ENCODE peak calls at places on chromosomes 12 and 14, in nine cellular contexts. One of them, this sample, is unnamed.

GRCh38 chr14:32711103-32711680 is 227.5 kb upstream of the NPAS3 start:
- DNase-seq in astrocyte: peak
- DNase-seq in CD8-positive, alpha-beta T cell: no peak
- DNase-seq in thyroid gland: peak
- DNase-seq in BJ: no peak
- DNase-seq in GM12865: peak
- DNase-seq in retinal pigment epithelial cell: no peak
- DNase-seq in tibial artery: no peak
- DNase-seq in ovary: no peak
- DNase-seq in this sample: no peak

GRCh38 chr12:119758695-119759094 is 90.8 kb downstream of the PRKAB1 start:
- DNase-seq in astrocyte: no peak
- DNase-seq in CD8-positive, alpha-beta T cell: no peak
- DNase-seq in thyroid gland: no peak
- DNase-seq in BJ: no peak
- DNase-seq in GM12865: no peak
- DNase-seq in retinal pigment epithelial cell: no peak
- DNase-seq in tibial artery: no peak
- DNase-seq in ovary: no peak
- DNase-seq in this sample: no peak

GRCh38 chr14:68977741-68978549 is 1.2 kb downstream of the ACTN1 start:
- DNase-seq in astrocyte: peak
- DNase-seq in CD8-positive, alpha-beta T cell: peak
- DNase-seq in thyroid gland: peak
- DNase-seq in BJ: no peak
- DNase-seq in GM12865: peak
- DNase-seq in retinal pigment epithelial cell: no peak
- DNase-seq in tibial artery: peak
- DNase-seq in ovary: peak
- DNase-seq in this sample: peak

GRCh38 chr14:21025374-21026151 is 702 bp upstream of the NDRG2 start:
- DNase-seq in astrocyte: no peak
- DNase-seq in CD8-positive, alpha-beta T cell: no peak
- DNase-seq in thyroid gland: peak
- DNase-seq in BJ: no peak
- DNase-seq in GM12865: no peak
- DNase-seq in retinal pigment epithelial cell: no peak
- DNase-seq in tibial artery: peak
- DNase-seq in ovary: peak
- DNase-seq in this sample: no peak

GRCh38 chr12:92505373-92506340 is 197.1 kb upstream of the PLEKHG7 start:
- DNase-seq in astrocyte: peak
- DNase-seq in CD8-positive, alpha-beta T cell: peak
- DNase-seq in thyroid gland: peak
- DNase-seq in BJ: no peak
- DNase-seq in GM12865: peak
- DNase-seq in retinal pigment epithelial cell: no peak
- DNase-seq in tibial artery: peak
- DNase-seq in ovary: peak
- DNase-seq in this sample: peak

GRCh38 chr12:120125792-120126634 is 9.5 kb upstream of the RAB35 start:
- DNase-seq in astrocyte: no peak
- DNase-seq in CD8-positive, alpha-beta T cell: no peak
- DNase-seq in thyroid gland: no peak
- DNase-seq in BJ: no peak
- DNase-seq in GM12865: no peak
- DNase-seq in retinal pigment epithelial cell: no peak
- DNase-seq in tibial artery: no peak
- DNase-seq in ovary: no peak
- DNase-seq in this sample: no peak

GRCh38 chr12:129665414-129665813 is 238.4 kb downstream of the TMEM132D start:
- DNase-seq in astrocyte: no peak
- DNase-seq in CD8-positive, alpha-beta T cell: no peak
- DNase-seq in thyroid gland: no peak
- DNase-seq in BJ: no peak
- DNase-seq in GM12865: no peak
- DNase-seq in retinal pigment epithelial cell: no peak
- DNase-seq in tibial artery: no peak
- DNase-seq in ovary: no peak
- DNase-seq in this sample: no peak

GRCh38 chr14:33611405-33612183 is 339.3 kb downstream of the EGLN3 start:
- DNase-seq in astrocyte: peak
- DNase-seq in CD8-positive, alpha-beta T cell: no peak
- DNase-seq in thyroid gland: no peak
- DNase-seq in BJ: no peak
- DNase-seq in GM12865: no peak
- DNase-seq in retinal pigment epithelial cell: peak
- DNase-seq in tibial artery: no peak
- DNase-seq in ovary: no peak
- DNase-seq in this sample: no peak

GRCh38 chr14:74400328-74400727 is 25.7 kb downstream of the SYNDIG1L start:
- DNase-seq in astrocyte: no peak
- DNase-seq in CD8-positive, alpha-beta T cell: no peak
- DNase-seq in thyroid gland: no peak
- DNase-seq in BJ: no peak
- DNase-seq in GM12865: no peak
- DNase-seq in retinal pigment epithelial cell: no peak
- DNase-seq in tibial artery: peak
- DNase-seq in ovary: no peak
- DNase-seq in this sample: no peak

GRCh38 chr14:23441076-23441475 is 5.6 kb upstream of the MYH7 start:
- DNase-seq in astrocyte: no peak
- DNase-seq in CD8-positive, alpha-beta T cell: no peak
- DNase-seq in thyroid gland: no peak
- DNase-seq in BJ: no peak
- DNase-seq in GM12865: no peak
- DNase-seq in retinal pigment epithelial cell: no peak
- DNase-seq in tibial artery: no peak
- DNase-seq in ovary: no peak
- DNase-seq in this sample: no peak

GRCh38 chr12:12415886-12416285 is 59.0 kb downstream of the BORCS5 start:
- DNase-seq in astrocyte: no peak
- DNase-seq in CD8-positive, alpha-beta T cell: no peak
- DNase-seq in thyroid gland: no peak
- DNase-seq in BJ: no peak
- DNase-seq in GM12865: no peak
- DNase-seq in retinal pigment epithelial cell: no peak
- DNase-seq in tibial artery: no peak
- DNase-seq in ovary: no peak
- DNase-seq in this sample: no peak

GRCh38 chr14:21097616-21098133 is 780 bp downstream of the ZNF219 start:
- DNase-seq in astrocyte: no peak
- DNase-seq in CD8-positive, alpha-beta T cell: no peak
- DNase-seq in thyroid gland: peak
- DNase-seq in BJ: no peak
- DNase-seq in GM12865: no peak
- DNase-seq in retinal pigment epithelial cell: no peak
- DNase-seq in tibial artery: peak
- DNase-seq in ovary: peak
- DNase-seq in this sample: no peak

GRCh38 chr12:8629486-8630033 is 16.9 kb upstream of the AICDA start:
- DNase-seq in astrocyte: peak
- DNase-seq in CD8-positive, alpha-beta T cell: no peak
- DNase-seq in thyroid gland: no peak
- DNase-seq in BJ: peak
- DNase-seq in GM12865: peak
- DNase-seq in retinal pigment epithelial cell: no peak
- DNase-seq in tibial artery: no peak
- DNase-seq in ovary: no peak
- DNase-seq in this sample: no peak

GRCh38 chr14:101441710-101442109 is 119.6 kb upstream of the DIO3 start:
- DNase-seq in astrocyte: no peak
- DNase-seq in CD8-positive, alpha-beta T cell: no peak
- DNase-seq in thyroid gland: no peak
- DNase-seq in BJ: no peak
- DNase-seq in GM12865: no peak
- DNase-seq in retinal pigment epithelial cell: no peak
- DNase-seq in tibial artery: no peak
- DNase-seq in ovary: no peak
- DNase-seq in this sample: no peak

GRCh38 chr14:95196268-95196667 is 38.9 kb upstream of the DICER1 start:
- DNase-seq in astrocyte: no peak
- DNase-seq in CD8-positive, alpha-beta T cell: no peak
- DNase-seq in thyroid gland: no peak
- DNase-seq in BJ: no peak
- DNase-seq in GM12865: peak
- DNase-seq in retinal pigment epithelial cell: no peak
- DNase-seq in tibial artery: no peak
- DNase-seq in ovary: no peak
- DNase-seq in this sample: no peak

GRCh38 chr14:80974338-80975078 is 19.1 kb downstream of the TSHR start:
- DNase-seq in astrocyte: peak
- DNase-seq in CD8-positive, alpha-beta T cell: no peak
- DNase-seq in thyroid gland: no peak
- DNase-seq in BJ: no peak
- DNase-seq in GM12865: no peak
- DNase-seq in retinal pigment epithelial cell: no peak
- DNase-seq in tibial artery: no peak
- DNase-seq in ovary: no peak
- DNase-seq in this sample: no peak

GRCh38 chr14:76776306-76777251 is 15.3 kb downstream of the VASH1 start:
- DNase-seq in astrocyte: no peak
- DNase-seq in CD8-positive, alpha-beta T cell: no peak
- DNase-seq in thyroid gland: no peak
- DNase-seq in BJ: no peak
- DNase-seq in GM12865: no peak
- DNase-seq in retinal pigment epithelial cell: no peak
- DNase-seq in tibial artery: peak
- DNase-seq in ovary: no peak
- DNase-seq in this sample: peak
- TF ChIP-seq CTCF in astrocyte: no peak
- TF ChIP-seq CTCF in CD8-positive, alpha-beta T cell: no peak
- TF ChIP-seq CTCF in thyroid gland: no peak
- TF ChIP-seq CTCF in BJ: no peak
- TF ChIP-seq CTCF in GM12865: peak
- TF ChIP-seq CTCF in retinal pigment epithelial cell: no peak
- TF ChIP-seq CTCF in tibial artery: no peak
- TF ChIP-seq CTCF in ovary: no peak
- TF ChIP-seq CTCF in this sample: no peak

DNA sequence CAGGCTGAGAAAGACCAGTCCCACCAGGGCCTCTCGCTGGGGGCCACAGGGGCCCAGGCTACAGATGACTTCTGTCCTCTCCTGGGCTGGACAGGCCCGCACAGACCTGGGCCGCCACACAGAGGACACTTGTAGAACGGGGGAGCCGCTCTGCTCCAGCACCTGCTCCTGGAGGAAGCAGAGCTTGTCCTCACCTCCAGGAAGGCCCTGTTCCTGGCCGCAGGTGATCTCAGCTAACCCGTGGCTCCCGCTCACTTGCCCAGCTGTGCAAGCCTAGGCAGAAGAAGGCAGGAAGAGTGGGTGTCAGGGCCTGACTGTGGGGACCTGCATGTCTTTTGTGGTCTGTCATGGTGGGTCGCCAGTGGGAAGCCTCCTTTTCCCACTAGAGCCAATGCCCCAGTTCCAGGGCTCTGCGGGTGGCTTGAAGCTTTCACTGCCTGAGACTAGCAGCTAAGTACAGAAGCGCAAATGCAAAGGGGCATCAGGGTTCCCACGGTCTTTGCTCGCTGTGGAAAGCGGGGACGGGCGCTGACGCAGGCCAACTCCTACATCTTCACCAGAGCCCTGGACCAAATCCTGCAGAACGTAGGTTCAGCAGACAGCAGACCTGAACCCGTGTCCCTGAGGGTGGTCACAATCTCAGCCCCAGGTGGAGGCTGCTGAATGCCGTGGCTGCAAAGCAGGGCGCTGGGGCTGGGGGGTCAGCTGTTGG is 8.8 kb upstream of the CEP170B start:
- DNase-seq in astrocyte: no peak
- DNase-seq in CD8-positive, alpha-beta T cell: no peak
- DNase-seq in thyroid gland: no peak
- DNase-seq in BJ: no peak
- DNase-seq in GM12865: no peak
- DNase-seq in retinal pigment epithelial cell: no peak
- DNase-seq in tibial artery: peak
- DNase-seq in ovary: no peak
- DNase-seq in this sample: no peak
- H3K4me3 ChIP-seq in astrocyte: no peak
- H3K4me3 ChIP-seq in CD8-positive, alpha-beta T cell: no peak
- H3K4me3 ChIP-seq in thyroid gland: no peak
- H3K4me3 ChIP-seq in BJ: no peak
- H3K4me3 ChIP-seq in GM12865: no peak
- H3K4me3 ChIP-seq in retinal pigment epithelial cell: no peak
- H3K4me3 ChIP-seq in tibial artery: no peak
- H3K4me3 ChIP-seq in ovary: no peak
- H3K4me3 ChIP-seq in this sample: no peak

DNA sequence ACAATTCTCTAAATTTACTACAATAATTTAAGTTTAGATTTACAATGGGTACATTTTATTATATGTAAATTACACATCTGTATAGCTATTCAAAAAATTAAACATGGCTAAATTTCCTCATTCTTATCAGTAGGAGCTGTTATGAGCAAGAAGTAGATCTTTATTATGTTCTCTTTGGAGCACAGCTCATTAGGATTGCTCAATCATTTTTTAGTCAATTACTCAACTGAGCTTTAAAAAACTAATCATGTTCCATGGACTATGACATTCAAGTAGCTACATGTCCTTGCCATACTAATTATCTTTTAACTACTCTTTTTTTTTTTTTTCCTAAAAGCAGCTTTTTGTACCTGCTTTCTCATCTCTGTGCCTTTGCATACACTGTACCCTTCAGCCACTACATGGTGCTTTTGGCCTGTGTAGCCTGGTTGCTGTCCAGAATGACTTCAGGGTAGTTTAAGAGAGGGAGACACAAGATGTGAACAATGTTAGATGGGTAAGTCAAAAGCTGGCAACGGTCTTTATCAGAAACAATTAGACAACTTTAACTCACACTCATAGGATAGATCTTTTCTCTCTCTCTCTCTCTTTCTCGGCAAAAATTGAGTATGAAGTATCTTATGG is 69.0 kb downstream of the SSPN start:
- DNase-seq in astrocyte: no peak
- DNase-seq in CD8-positive, alpha-beta T cell: no peak
- DNase-seq in thyroid gland: no peak
- DNase-seq in BJ: no peak
- DNase-seq in GM12865: no peak
- DNase-seq in retinal pigment epithelial cell: no peak
- DNase-seq in tibial artery: no peak
- DNase-seq in ovary: no peak
- DNase-seq in this sample: no peak
- TF ChIP-seq CTCF in astrocyte: no peak
- TF ChIP-seq CTCF in CD8-positive, alpha-beta T cell: no peak
- TF ChIP-seq CTCF in thyroid gland: no peak
- TF ChIP-seq CTCF in BJ: peak
- TF ChIP-seq CTCF in GM12865: no peak
- TF ChIP-seq CTCF in retinal pigment epithelial cell: no peak
- TF ChIP-seq CTCF in tibial artery: no peak
- TF ChIP-seq CTCF in ovary: no peak
- TF ChIP-seq CTCF in this sample: no peak

DNA sequence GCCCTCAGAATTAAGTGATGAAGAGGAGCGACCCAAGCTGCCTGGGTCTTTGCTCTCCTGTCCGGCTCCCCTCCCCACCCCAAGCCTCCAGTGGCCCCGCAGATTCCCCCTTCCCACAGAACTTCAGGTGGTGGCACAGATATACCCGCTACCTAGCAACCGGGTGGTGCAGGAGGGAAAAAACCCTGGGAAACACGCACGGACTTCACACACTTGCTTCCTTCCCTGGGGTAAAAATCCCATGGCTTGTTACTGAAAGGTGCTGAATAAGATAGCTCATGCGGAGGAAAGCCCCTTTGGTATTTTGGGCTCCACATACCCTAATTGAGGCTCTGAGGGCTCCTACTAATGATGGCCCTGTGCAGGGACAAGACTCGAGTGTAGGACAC is 813 bp upstream of the RIMBP2 start:
- DNase-seq in astrocyte: no peak
- DNase-seq in CD8-positive, alpha-beta T cell: no peak
- DNase-seq in thyroid gland: no peak
- DNase-seq in BJ: no peak
- DNase-seq in GM12865: peak
- DNase-seq in retinal pigment epithelial cell: no peak
- DNase-seq in tibial artery: no peak
- DNase-seq in ovary: no peak
- DNase-seq in this sample: no peak
- H3K4me3 ChIP-seq in astrocyte: no peak
- H3K4me3 ChIP-seq in CD8-positive, alpha-beta T cell: no peak
- H3K4me3 ChIP-seq in thyroid gland: no peak
- H3K4me3 ChIP-seq in BJ: no peak
- H3K4me3 ChIP-seq in GM12865: no peak
- H3K4me3 ChIP-seq in retinal pigment epithelial cell: no peak
- H3K4me3 ChIP-seq in tibial artery: no peak
- H3K4me3 ChIP-seq in ovary: no peak
- H3K4me3 ChIP-seq in this sample: no peak

This sample was measured in left lung.